ENCODE peak calls at places on chromosomes 7 and 10, in four cellular contexts. R is fibroblast of pulmonary artery, N is heart left ventricle, I is mucosa of gallbladder. C is an unnamed sample.

GRCh38 chr10:1498746-1499343 is 238.5 kb downstream of the ADARB2 start:
- DNase-seq in I (no peak), N (no peak), R (no peak), C (no peak)

GRCh38 chr7:4683884-4684565 is 1.9 kb downstream of the FOXK1 start:
- DNase-seq in I (no peak), N (peak; percentile 75), R (peak; percentile 69), C (peak; percentile 61)

GRCh38 chr7:109456116-109456515 is 886.4 kb downstream of the DNAJB9 start:
- DNase-seq in I (no peak), N (no peak), R (no peak), C (no peak)

GRCh38 chr7:158754746-158755444 is 50.3 kb upstream of the NCAPG2 start:
- DNase-seq in I (no peak), N (no peak), R (peak; percentile 30), C (no peak)

GRCh38 chr10:77248104-77248503 is 389.5 kb downstream of the KCNMA1 start:
- DNase-seq in R (no peak), I (no peak), N (no peak), C (no peak)

GRCh38 chr10:102493771-102494170 is 8.7 kb downstream of the ACTR1A start:
- DNase-seq in R (no peak), N (no peak), I (no peak), C (no peak)

GRCh38 chr10:128908109-128908898 is 558.7 kb upstream of the MGMT start:
- DNase-seq in I (no peak), R (no peak), N (no peak), C (no peak)

GRCh38 chr10:91190876-91191580 is 29.4 kb upstream of the PCGF5 start:
- DNase-seq in I (no peak), R (peak; percentile 34), N (no peak), C (peak; percentile 53)

GRCh38 chr10:114783686-114784085 is 37.9 kb upstream of the FHIP2A start:
- DNase-seq in I (no peak), N (no peak), R (no peak), C (no peak)

GRCh38 chr10:45624724-45625123 is 47.8 kb downstream of the ZFAND4 start:
- DNase-seq in I (no peak), R (no peak), N (no peak), C (peak; percentile 19)

GRCh38 chr10:112658900-112659328 is 211.9 kb downstream of the VTI1A start:
- DNase-seq in R (peak; percentile 49), I (no peak), N (no peak), C (no peak)

GRCh38 chr7:23272275-23272674 is 25.7 kb downstream of the GPNMB start:
- DNase-seq in I (no peak), R (no peak), N (no peak), C (no peak)

GRCh38 chr7:25597881-25598456 is 369.7 kb upstream of the NPVF start:
- DNase-seq in I (no peak), N (no peak), R (no peak), C (no peak)

GRCh38 chr10:57694956-57695605 is 572.6 kb downstream of the IPMK start:
- DNase-seq in I (no peak), R (no peak), N (no peak), C (no peak)

GRCh38 chr10:99888623-99889022 is 106.2 kb downstream of the ABCC2 start:
- DNase-seq in I (no peak), N (no peak), R (peak; percentile 59), C (no peak)

GRCh38 chr7:151565541-151565940 is 45.8 kb upstream of the RHEB start:
- DNase-seq in R (peak; percentile 16), I (no peak), N (no peak), C (no peak)

C was measured in gastrocnemius medialis.